ENCODE peak calls at places on chromosomes 1 and 21, in four cellular contexts. M is CD4-positive, alpha-beta memory T cell; P is heart left ventricle; U is PC-3. Z is an unnamed sample.

GRCh38 chr1:198495635-198496034 is 44.8 kb downstream of the ATP6V1G3 start:
- DNase-seq in P (no peak), U (no peak), M (no peak), Z (no peak)

GRCh38 chr21:18908641-18909040 is 505.1 kb upstream of the TMPRSS15 start:
- DNase-seq in P (no peak), U (no peak), M (no peak), Z (no peak)

GRCh38 chr1:179875606-179876288 is 1.9 kb downstream of the TOR1AIP2 start:
- DNase-seq in M (no peak), U (no peak), P (no peak), Z (no peak)

GRCh38 chr1:16260814-16261213 is 23.8 kb upstream of the CPLANE2 start:
- DNase-seq in M (no peak), P (no peak), U (peak; percentile 17), Z (no peak)

GRCh38 chr1:223074901-223075300 is 68.1 kb downstream of the TLR5 start:
- DNase-seq in U (no peak), M (no peak), P (no peak), Z (no peak)

GRCh38 chr1:89516055-89516454 is 8.6 kb upstream of the LRRC8B start:
- DNase-seq in U (peak; percentile 92), P (no peak), M (no peak), Z (peak; percentile 64)

GRCh38 chr1:180382326-180383115 is 119.9 kb downstream of the ACBD6 start:
- DNase-seq in M (no peak), U (peak; percentile 50), P (no peak), Z (no peak)

GRCh38 chr21:15870819-15871218 is 141.0 kb downstream of the USP25 start:
- DNase-seq in U (no peak), M (no peak), P (no peak), Z (no peak)

GRCh38 chr1:73104749-73105148 is 822.4 kb upstream of the NEGR1 start:
- DNase-seq in M (no peak), U (no peak), P (no peak), Z (no peak)

GRCh38 chr1:224124220-224124619 is 10.3 kb downstream of the FBXO28 start:
- DNase-seq in M (no peak), P (no peak), U (no peak), Z (no peak)

GRCh38 chr1:41455479-41456271 is 28.8 kb downstream of the EDN2 start:
- DNase-seq in M (no peak), P (peak; percentile 90), U (no peak), Z (peak; percentile 97)

GRCh38 chr21:35150562-35151226 is 101.6 kb upstream of the RUNX1 start:
- DNase-seq in U (peak; percentile 63), M (no peak), P (no peak), Z (no peak)

GRCh38 chr1:101037316-101037715 is 11.7 kb upstream of the DPH5 start:
- DNase-seq in P (no peak), M (no peak), U (no peak), Z (no peak)

GRCh38 chr1:21670059-21670881 is 1.1 kb upstream of the RAP1GAP start:
- DNase-seq in P (no peak), U (no peak), M (no peak), Z (no peak)

GRCh38 chr1:247639381-247639981 is 34.1 kb downstream of the OR2G3 start:
- DNase-seq in M (no peak), U (peak; percentile 96), P (peak; percentile 70), Z (peak; percentile 40)

GRCh38 chr1:51946300-51946699 is 44.2 kb downstream of the RAB3B start:
- DNase-seq in P (no peak), U (no peak), M (no peak), Z (no peak)

GRCh38 chr1:63898428-63899220 is 124.8 kb downstream of the ROR1 start:
- DNase-seq in P (no peak), M (no peak), U (no peak), Z (no peak)

GRCh38 chr1:165313906-165314305 is 42.6 kb downstream of the LMX1A start:
- DNase-seq in P (no peak), U (no peak), M (no peak), Z (no peak)

GRCh38 chr1:183101841-183102276 is 78.6 kb downstream of the LAMC1 start:
- DNase-seq in U (no peak), P (peak; percentile 44), M (peak; percentile 19), Z (peak; percentile 10)

GRCh38 chr1:8985915-8986813 is 40.1 kb downstream of the SLC2A7 start:
- DNase-seq in P (peak; percentile 91), U (peak; percentile 99), M (no peak), Z (peak; percentile 98)

GRCh38 chr1:172704003-172704402 is 45.1 kb downstream of the FASLG start:
- DNase-seq in U (no peak), P (no peak), M (no peak), Z (no peak)

GRCh38 chr1:62358974-62359373 is 39.7 kb upstream of the KANK4 start:
- DNase-seq in U (no peak), P (no peak), M (no peak), Z (no peak)

GRCh38 chr1:71785470-71785869 is 496.9 kb downstream of the NEGR1 start:
- DNase-seq in M (no peak), P (no peak), U (no peak), Z (peak; percentile 0)

GRCh38 chr1:173870252-173871075 is 2.3 kb downstream of the ZBTB37 start:
- DNase-seq in M (peak; percentile 66), U (no peak), P (no peak), Z (no peak)

GRCh38 chr21:14270631-14271030 is 54.7 kb downstream of the RBM11 start:
- DNase-seq in U (no peak), P (no peak), M (no peak), Z (no peak)

GRCh38 chr1:1629430-1630190 is 2.4 kb upstream of the MMP23B start:
- DNase-seq in U (no peak), P (no peak), M (peak; percentile 91), Z (no peak)

GRCh38 chr1:101000141-101000867 is 25.3 kb downstream of the DPH5 start:
- DNase-seq in P (no peak), U (no peak), M (no peak), Z (no peak)

GRCh38 chr1:195394567-195394966 is 1213.7 kb downstream of the KCNT2 start:
- DNase-seq in P (no peak), U (no peak), M (no peak), Z (no peak)

GRCh38 chr1:116336250-116336649 is 36.8 kb upstream of the ATP1A1 start:
- DNase-seq in P (no peak), M (no peak), U (no peak), Z (no peak)

GRCh38 chr1:28447674-28448073 is 58.2 kb upstream of the RCC1 start:
- DNase-seq in P (no peak), U (no peak), M (no peak), Z (no peak)

GRCh38 chr1:186008920-186009737 is 274.9 kb downstream of the HMCN1 start:
- DNase-seq in U (no peak), P (peak; percentile 23), M (no peak), Z (peak; percentile 11)

GRCh38 chr1:36115200-36115669 is 9.8 kb downstream of the COL8A2 start:
- DNase-seq in U (no peak), M (no peak), P (no peak), Z (peak; percentile 95)

GRCh38 chr1:22131875-22132486 is 10.9 kb downstream of the WNT4 start:
- DNase-seq in U (peak; percentile 63), M (no peak), P (no peak), Z (peak; percentile 37)

GRCh38 chr1:175338447-175339135 is 146.0 kb upstream of the KIAA0040 start:
- DNase-seq in M (peak; percentile 61), U (peak; percentile 46), P (no peak), Z (peak; percentile 14)

GRCh38 chr1:177948336-177948972 is 21.4 kb downstream of the SEC16B start:
- DNase-seq in M (no peak), U (peak; percentile 70), P (no peak), Z (peak; percentile 52)

GRCh38 chr21:45826733-45827692 is 154.6 kb upstream of the COL6A1 start:
- DNase-seq in M (no peak), U (no peak), P (no peak), Z (no peak)

GRCh38 chr1:43389326-43390313 is at the start of the genes MED8 and SZT2:
- DNase-seq in U (peak; percentile 95), M (peak; percentile 93), P (peak; percentile 96), Z (peak; percentile 94)

GRCh38 chr1:43386676-43387075 is 2.9 kb downstream of the MED8 start:
- DNase-seq in M (no peak), P (no peak), U (no peak), Z (no peak)

GRCh38 chr1:43388613-43389012 is 987 bp downstream of the MED8 start:
- DNase-seq in P (no peak), M (no peak), U (no peak), Z (no peak)

GRCh38 chr1:43392702-43393101 is 3.0 kb downstream of the SZT2 start:
- DNase-seq in M (no peak), P (no peak), U (no peak), Z (no peak)

DNA sequence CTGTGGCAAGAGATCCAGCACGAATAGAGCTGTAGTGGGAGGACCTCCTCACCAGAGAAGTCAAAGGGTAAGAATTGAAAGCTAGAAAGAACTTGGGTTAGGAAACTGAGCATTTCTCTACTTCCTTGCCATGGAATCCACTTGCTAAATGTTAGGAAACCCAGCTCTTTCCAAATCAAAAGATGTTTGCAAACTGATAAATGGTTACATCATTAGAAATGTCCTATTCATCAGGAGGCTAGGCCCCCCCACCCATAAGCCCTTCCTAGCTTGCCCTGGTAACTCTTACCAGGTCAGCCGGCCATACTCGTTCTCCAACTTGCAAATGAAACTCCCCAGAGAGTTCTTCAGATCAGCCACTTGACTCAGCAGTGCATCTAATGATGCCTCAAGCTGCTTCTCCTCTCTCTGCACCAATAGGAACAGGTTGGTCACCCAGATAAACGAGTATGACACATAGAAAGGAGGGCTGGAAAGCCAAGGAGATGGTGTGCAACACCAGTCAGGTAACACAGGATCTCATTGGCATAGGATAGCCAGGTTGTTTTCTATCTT is 1.5 kb downstream of the MED8 start:
- DNase-seq in M (no peak), P (no peak), U (peak; percentile 72), Z (no peak)
- H3K4me3 ChIP-seq in M (no peak overlapping the region), P (no peak overlapping the region), U (peak overlapping the region; percentile 87), Z (peak overlapping the region; percentile 85)

DNA sequence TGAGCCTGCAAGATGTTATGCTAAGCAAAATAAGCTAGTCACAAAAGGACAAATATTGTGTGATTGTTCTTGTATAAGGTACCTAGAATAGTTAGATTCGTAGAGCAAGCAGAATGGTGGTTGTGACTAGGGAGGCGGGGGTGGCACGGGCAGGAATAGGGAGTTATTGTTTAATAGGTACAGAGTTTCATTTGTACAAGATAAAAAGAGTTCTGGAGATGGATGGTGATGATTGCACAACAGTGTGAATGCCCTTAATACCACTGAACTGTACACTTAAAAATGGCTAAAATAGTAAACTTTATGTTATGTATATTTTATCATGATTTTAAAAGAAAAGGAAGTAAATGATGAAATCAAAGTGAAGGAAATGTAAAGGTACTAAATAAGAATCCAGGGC is 20.6 kb downstream of the LRRC42 start:
- DNase-seq in M (no peak), U (no peak), P (no peak), Z (no peak)
- H3K36me3 ChIP-seq in M (peaks cover 33% of the 10 kb centered on the region), U (peaks cover 32% of the 10 kb centered on the region), P (peaks cover 7% of the 10 kb centered on the region), Z (peaks cover 57% of the 10 kb centered on the region)

GRCh38 chr1:206779565-206780091 is 7.3 kb upstream of the IL10 start:
- DNase-seq in U (no peak), P (no peak), M (no peak), Z (no peak)
- H3K27me3 ChIP-seq in U (peaks cover 28% of the 10 kb centered on the region), P (no peaks in the 10 kb centered on the region), M (no peaks in the 10 kb centered on the region), Z (peaks cover 2% of the 10 kb centered on the region)

GRCh38 chr21:28822064-28822402 is 170.6 kb downstream of the LTN1 start:
- DNase-seq in U (no peak), M (no peak), P (no peak), Z (no peak)

GRCh38 chr21:28826569-28826968 is 166.1 kb downstream of the LTN1 start:
- DNase-seq in M (no peak), U (no peak), P (no peak), Z (no peak)

GRCh38 chr21:28822882-28823335 is 169.8 kb downstream of the LTN1 start:
- DNase-seq in M (no peak), U (peak; percentile 53), P (no peak), Z (peak; percentile 5)

GRCh38 chr21:28821276-28822063 is 171.2 kb downstream of the LTN1 start:
- DNase-seq in P (no peak), U (peak; percentile 36), M (no peak), Z (no peak)

GRCh38 chr21:28823464-28823863 is 169.2 kb downstream of the LTN1 start:
- DNase-seq in U (no peak), M (no peak), P (no peak), Z (no peak)
- H3K4me3 ChIP-seq in U (no peak overlapping the region), M (no peak overlapping the region), P (no peak overlapping the region), Z (no peak overlapping the region)

Z was measured in MG63.